ENCODE peak calls at places on chromosomes 6 and 20, in seven cellular contexts. N is AG09319; A is stimulated activated CD8-positive, alpha-beta memory T cell treated with anti-CD3 and anti-CD28 coated beads, Interleukin-7, amount 100 ng/mL, for 24 hours; D is RWPE1; F is stimulated activated naive CD8-positive, alpha-beta T cell treated with anti-CD3 and anti-CD28 coated beads, Interleukin-15, Interleukin-2, amounts not matched to agents 100 U/mL and 50 U/mL, for 24 hours; Z is right cardiac atrium; R is posterior vena cava. B is an unnamed sample.

GRCh38 chr20:35273449-35274171 is 4.3 kb downstream of the MMP24OS start:
- DNase-seq in N (no peak), A (no peak), D (no peak), F (no peak), Z (no peak), R (no peak), B (no peak)

GRCh38 chr20:4869290-4870193 is 131.8 kb downstream of the SLC23A2 start:
- DNase-seq in N (no peak), A (no peak), D (peak; percentile 68), F (no peak), Z (no peak), R (no peak), B (no peak)

GRCh38 chr6:127297502-127298070 is 30.9 kb downstream of the RNF146 start:
- DNase-seq in N (no peak), A (no peak), D (no peak), F (no peak), Z (no peak), R (no peak), B (no peak)

GRCh38 chr20:54221383-54221782 is 13.5 kb downstream of the PFDN4 start:
- DNase-seq in N (no peak), A (no peak), D (no peak), F (no peak), Z (no peak), R (no peak), B (no peak)

GRCh38 chr20:37309290-37309689 is 19.8 kb downstream of the MANBAL start:
- DNase-seq in N (no peak), A (no peak), D (no peak), F (no peak), Z (no peak), R (no peak), B (no peak)

GRCh38 chr6:115783402-115784061 is 277.2 kb downstream of the FRK start:
- DNase-seq in N (no peak), A (no peak), D (peak; percentile 16), F (no peak), Z (peak; percentile 58), R (peak; percentile 81), B (no peak)

GRCh38 chr20:15265910-15266309 is 928.5 kb upstream of the FLRT3 start:
- DNase-seq in N (no peak), A (no peak), D (no peak), F (no peak), Z (no peak), R (no peak), B (no peak)

GRCh38 chr6:150637266-150637665 is 37.6 kb downstream of the PLEKHG1 start:
- DNase-seq in N (no peak), A (no peak), D (no peak), F (no peak), Z (no peak), R (no peak), B (no peak)

GRCh38 chr6:5466459-5466858 is 205.1 kb downstream of the FARS2 start:
- DNase-seq in N (no peak), A (no peak), D (no peak), F (no peak), Z (no peak), R (no peak), B (peak; percentile 49)

GRCh38 chr6:136037246-136037884 is 185.9 kb downstream of the PDE7B start:
- DNase-seq in N (no peak), A (no peak), D (peak; percentile 7), F (peak; percentile 36), Z (no peak), R (no peak), B (no peak)

GRCh38 chr20:40525356-40525755 is 163.7 kb downstream of the MAFB start:
- DNase-seq in N (no peak), A (no peak), D (no peak), F (no peak), Z (no peak), R (no peak), B (peak; percentile 54)

GRCh38 chr6:137851669-137852068 is 15.4 kb upstream of the TNFAIP3 start:
- DNase-seq in N (no peak), A (no peak), D (peak; percentile 45), F (peak; percentile 40), Z (no peak), R (no peak), B (no peak)

GRCh38 chr6:113416166-113416565 is 441.0 kb upstream of the MARCKS start:
- DNase-seq in N (no peak), A (no peak), D (no peak), F (no peak), Z (peak; percentile 18), R (no peak), B (no peak)

GRCh38 chr6:158072083-158072721 is 90.5 kb downstream of the SYNJ2 start:
- DNase-seq in N (peak; percentile 47), A (peak; percentile 50), D (peak; percentile 70), F (peak; percentile 81), Z (peak; percentile 73), R (peak; percentile 92), B (no peak)

GRCh38 chr6:163725008-163725941 is 310.8 kb downstream of the QKI start:
- DNase-seq in N (no peak), A (no peak), D (no peak), F (no peak), Z (no peak), R (no peak), B (no peak)

GRCh38 chr6:88220493-88220892 is 54.3 kb upstream of the CNR1 start:
- DNase-seq in N (no peak), A (no peak), D (peak; percentile 18), F (no peak), Z (no peak), R (no peak), B (no peak)

GRCh38 chr6:33414592-33415271 is 3.2 kb downstream of the CUTA start:
- DNase-seq in N (no peak), A (no peak), D (no peak), F (peak; percentile 32), Z (no peak), R (no peak), B (no peak)